ENCODE peak calls at places on chromosomes 12 and 14, in nine cellular contexts. Z, U, G, Q, L, K, P, T and W are unnamed samples. For H3K9me3, the result is how much of the 10 kb centered on the place peaks cover.

GRCh38 chr12:5047729-5048128 is 4.0 kb downstream of the KCNA5 start:
- DNase-seq in G (no peak), Q (no peak), K (no peak), P (no peak), U (no peak), L (no peak), T (no peak), Z (no peak), W (no peak)

GRCh38 chr12:83143937-83144336 is 457.2 kb downstream of the TMTC2 start:
- DNase-seq in G (no peak), U (no peak), Q (no peak), T (no peak), Z (no peak), P (no peak), L (no peak), K (no peak), W (no peak)

GRCh38 chr12:7555752-7556151 is 52.2 kb upstream of the CD163 start:
- DNase-seq in P (peak), U (peak), K (no peak), L (no peak), Q (no peak), T (peak), G (no peak), Z (no peak), W (no peak)

GRCh38 chr12:4355843-4356327 is 23.6 kb downstream of the FGF23 start:
- DNase-seq in K (no peak), T (peak), L (peak), Q (peak), G (peak), P (peak), U (peak), Z (peak), W (peak)

GRCh38 chr12:103672401-103673119 is 85.5 kb downstream of the STAB2 start:
- DNase-seq in Q (peak), Z (no peak), G (no peak), P (peak), K (no peak), L (peak), T (peak), U (peak), W (no peak)

GRCh38 chr12:97168804-97169203 is 261.7 kb downstream of the NEDD1 start:
- DNase-seq in T (no peak), G (no peak), K (no peak), L (no peak), U (no peak), Q (no peak), Z (no peak), P (no peak), W (no peak)

GRCh38 chr12:81627336-81628189 is 131.6 kb downstream of the PPFIA2 start:
- DNase-seq in G (peak), P (peak), Q (peak), Z (no peak), T (peak), L (no peak), U (peak), K (no peak), W (no peak)

GRCh38 chr12:71589478-71589881 is 74.2 kb downstream of the ZFC3H1 start:
- DNase-seq in Q (no peak), K (no peak), P (peak), T (peak), U (peak), L (no peak), Z (no peak), G (no peak), W (no peak)

GRCh38 chr12:79439179-79439825 is 251.5 kb downstream of the PAWR start:
- DNase-seq in G (no peak), L (no peak), U (no peak), Q (no peak), P (no peak), T (no peak), K (no peak), Z (no peak), W (no peak)

GRCh38 chr12:10293151-10293550 is 14.5 kb upstream of the KLRD1 start:
- DNase-seq in T (no peak), U (no peak), P (no peak), L (no peak), Z (no peak), Q (no peak), G (no peak), K (no peak), W (peak)

GRCh38 chr12:48542300-48542928 is 17.0 kb downstream of the OR8S1 start:
- DNase-seq in T (peak), Z (peak), Q (peak), G (peak), U (peak), L (peak), K (peak), P (peak), W (peak)

GRCh38 chr12:75944097-75944904 is 87.3 kb downstream of the PHLDA1 start:
- DNase-seq in K (no peak), T (peak), Q (peak), G (peak), P (peak), U (peak), Z (no peak), L (no peak), W (no peak)

GRCh38 chr12:87820524-87821194 is 208.5 kb downstream of the C12orf50 start:
- DNase-seq in K (no peak), Q (peak), L (no peak), G (no peak), U (peak), T (peak), P (peak), Z (no peak), W (no peak)

GRCh38 chr14:47843236-47843635 is 167.8 kb upstream of the MDGA2 start:
- DNase-seq in U (no peak), Q (no peak), P (no peak), Z (no peak), L (no peak), G (no peak), K (no peak), T (no peak), W (no peak)

GRCh38 chr14:100076133-100076532 is 10.9 kb downstream of the EVL start:
- DNase-seq in Z (no peak), U (peak), L (no peak), Q (peak), P (peak), T (peak), K (peak), G (no peak), W (no peak)

GRCh38 chr14:105155681-105156413 is 12.7 kb downstream of the JAG2 start:
- DNase-seq in T (no peak), P (no peak), L (no peak), G (no peak), K (no peak), U (no peak), Z (no peak), Q (no peak), W (no peak)

GRCh38 chr12:124622764-124623163 is 55.4 kb upstream of the NCOR2 start:
- DNase-seq in L (no peak), Z (no peak), T (no peak), G (no peak), Q (no peak), U (no peak), P (no peak), K (no peak), W (no peak)

GRCh38 chr14:64095620-64096019 is 198.6 kb downstream of the ESR2 start:
- DNase-seq in G (no peak), U (peak), L (no peak), T (peak), Z (no peak), P (peak), Q (no peak), K (no peak), W (no peak)

GRCh38 chr12:40580346-40580745 is 111.9 kb upstream of the CNTN1 start:
- DNase-seq in L (no peak), G (no peak), Q (no peak), K (no peak), Z (no peak), U (no peak), T (no peak), P (no peak), W (no peak)
- H3K4me3 ChIP-seq in L (no peak), G (no peak), Q (no peak), K (no peak), Z (no peak), U (no peak), T (no peak), P (no peak), W (no peak)

DNA sequence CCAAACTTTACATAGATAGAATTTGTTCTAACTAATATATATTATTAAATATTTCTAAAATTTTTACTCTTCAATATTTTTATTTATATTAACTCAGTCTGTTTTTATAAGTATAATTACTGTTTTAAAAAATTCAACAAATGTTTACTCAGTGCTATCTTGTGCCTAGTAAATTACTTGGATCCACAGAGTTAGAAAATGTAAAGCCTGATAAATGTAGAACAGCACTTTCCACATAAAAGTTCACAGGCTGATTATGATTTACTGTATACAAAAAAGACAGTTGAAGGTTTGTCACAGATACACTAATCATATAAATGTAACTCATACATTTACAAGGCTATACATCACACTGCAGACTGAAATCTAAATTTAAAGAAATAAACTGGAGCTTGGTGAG is 170.0 kb downstream of the FOXG1 start:
- DNase-seq in L (no peak), U (no peak), T (no peak), Q (no peak), P (no peak), G (no peak), Z (no peak), K (no peak), W (no peak)
- H3K9me3 ChIP-seq in L (under half), U (under half), T (under half), Q (under half), P (under half), G (under half), Z (under half), K (under half), W (under half)

GRCh38 chr12:95803817-95804216 is 13.3 kb upstream of the NTN4 start:
- DNase-seq in U (no peak), Z (no peak), P (no peak), Q (no peak), T (no peak), K (no peak), L (no peak), G (no peak), W (no peak)
- H3K4me3 ChIP-seq in U (no peak), Z (no peak), P (no peak), Q (no peak), T (no peak), K (no peak), L (no peak), G (no peak), W (no peak)

GRCh38 chr12:133206390-133206789 is 25.1 kb downstream of the ZNF268 start:
- DNase-seq in T (no peak), P (no peak), L (no peak), K (no peak), Q (no peak), Z (no peak), U (no peak), G (no peak), W (no peak)

GRCh38 chr12:133201888-133202287 is 20.6 kb downstream of the ZNF268 start:
- DNase-seq in U (no peak), Z (no peak), T (no peak), G (no peak), L (no peak), K (no peak), P (no peak), Q (no peak), W (no peak)

GRCh38 chr12:133202493-133203343 is 21.4 kb downstream of the ZNF268 start:
- DNase-seq in L (no peak), T (no peak), Z (no peak), G (no peak), U (no peak), P (peak), Q (peak), K (no peak), W (no peak)

GRCh38 chr12:133203344-133204263 is 22.3 kb downstream of the ZNF268 start:
- DNase-seq in K (no peak), T (no peak), Z (no peak), Q (peak), L (no peak), P (peak), U (peak), G (no peak), W (no peak)

DNA sequence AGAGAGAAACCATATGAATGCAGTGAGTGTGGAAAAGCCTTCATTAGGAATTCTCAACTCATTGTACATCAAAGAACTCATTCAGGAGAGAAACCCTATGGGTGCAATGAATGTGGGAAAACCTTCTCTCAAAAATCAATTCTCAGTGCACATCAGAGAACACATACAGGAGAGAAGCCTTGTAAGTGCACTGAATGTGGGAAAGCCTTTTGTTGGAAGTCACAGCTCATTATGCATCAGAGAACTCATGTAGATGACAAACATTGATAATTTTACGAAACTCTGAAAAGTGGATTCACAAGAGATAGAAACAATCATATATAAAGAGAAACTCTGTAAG is 22.9 kb downstream of the ZNF268 start:
- DNase-seq in T (no peak), Z (no peak), K (no peak), L (no peak), Q (no peak), U (no peak), G (no peak), P (peak), W (no peak)
- H3K9me3 ChIP-seq in T (half or more), Z (half or more), K (half or more), L (under half), Q (half or more), U (half or more), G (under half), P (half or more), W (half or more)

DNA sequence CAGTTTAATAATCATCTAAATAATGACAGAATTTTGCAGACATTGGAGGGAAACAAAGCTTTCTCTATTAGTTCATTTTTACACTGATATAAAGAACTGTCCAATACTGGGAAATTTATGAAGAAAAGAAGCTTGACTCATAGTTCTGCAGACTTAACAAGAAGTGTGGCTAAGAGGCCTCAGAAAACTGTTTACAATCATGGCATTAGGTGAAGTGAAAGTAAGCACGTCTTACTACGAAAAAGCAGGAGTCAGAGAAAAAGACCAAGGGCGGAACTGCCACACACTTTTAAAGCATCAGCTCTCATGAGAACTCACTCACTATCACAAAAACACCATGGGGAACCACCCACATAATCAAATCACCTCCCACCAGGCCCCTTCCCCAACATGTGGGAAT is 804.4 kb downstream of the FLRT2 start:
- DNase-seq in U (peak), P (no peak), T (peak), Q (no peak), G (no peak), Z (no peak), K (no peak), L (no peak), W (no peak)
- H3K4me3 ChIP-seq in U (peak), P (no peak), T (no peak), Q (no peak), G (no peak), Z (no peak), K (no peak), L (no peak), W (no peak)

DNA sequence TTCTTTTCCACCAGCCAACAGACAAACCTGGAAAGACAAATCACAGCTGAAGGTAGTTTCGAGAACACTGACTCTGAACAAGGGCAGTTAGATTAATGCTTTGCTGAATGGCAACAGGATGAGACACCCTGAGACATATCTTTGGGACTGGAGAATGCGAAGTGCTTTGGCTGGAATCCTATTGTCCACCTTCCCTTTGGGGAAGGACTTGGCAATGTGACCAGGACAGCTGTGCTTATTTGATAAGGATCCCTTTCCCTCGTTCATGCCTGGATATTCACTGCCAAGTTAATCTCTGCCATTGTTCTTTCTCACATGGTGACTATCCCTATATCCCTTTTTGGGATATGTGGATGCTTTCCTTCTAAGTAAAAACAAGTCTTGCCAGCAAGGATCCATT is 537.1 kb upstream of the SEL1L start:
- DNase-seq in P (no peak), L (no peak), K (no peak), Q (no peak), T (no peak), Z (no peak), U (no peak), G (no peak), W (no peak)
- H3K9me3 ChIP-seq in P (under half), L (under half), K (under half), Q (under half), T (under half), Z (under half), U (under half), G (under half), W (under half)

DNA sequence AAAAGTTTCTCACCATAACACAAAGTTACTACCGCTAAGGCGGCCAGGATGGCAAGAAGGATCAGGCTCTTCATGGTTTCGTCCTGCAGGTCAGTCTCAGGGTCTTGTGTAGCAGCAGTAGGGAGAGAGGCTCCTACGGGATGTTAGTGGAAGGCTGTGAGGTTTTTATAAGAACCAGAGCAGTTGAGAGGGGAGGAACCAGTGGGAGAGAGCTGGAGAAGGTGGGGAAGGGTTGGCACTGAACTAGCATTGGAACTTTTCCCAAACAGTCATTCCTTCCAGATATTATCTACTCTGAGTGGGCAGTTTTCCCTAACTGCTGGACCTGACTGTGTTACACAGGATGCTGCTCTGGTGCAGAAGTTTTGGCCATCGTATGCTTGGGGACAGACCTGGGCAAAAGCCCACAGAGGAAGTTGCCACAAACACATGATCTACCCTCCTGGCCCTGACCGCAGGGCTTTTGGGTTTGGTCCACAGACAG is at the start of gene MGP:
- DNase-seq in U (peak), T (peak), P (peak), K (no peak), L (no peak), G (no peak), Z (peak), Q (no peak), W (no peak)
- H3K4me3 ChIP-seq in U (no peak), T (peak), P (peak), K (peak), L (peak), G (no peak), Z (peak), Q (no peak), W (peak)